ENCODE peak calls at places on chromosome 17, in nine cellular contexts. L, W, N, M, P, R, X, C and A are unnamed samples.

GRCh38 chr17:18005496-18005895 is 32.8 kb downstream of the DRC3 start:
- DNase-seq in L (no peak), W (peak), N (no peak), M (no peak), P (no peak), R (peak), X (no peak), C (no peak), A (no peak)

GRCh38 chr17:77802811-77803220 is 155.7 kb upstream of the TNRC6C start:
- DNase-seq in L (no peak), W (peak), N (no peak), M (peak), P (no peak), R (no peak), X (no peak), C (no peak), A (no peak)

GRCh38 chr17:43402567-43402966 is 3.8 kb downstream of the ARL4D start:
- DNase-seq in L (no peak), W (no peak), N (no peak), M (no peak), P (no peak), R (no peak), X (no peak), C (no peak), A (no peak)

GRCh38 chr17:79630120-79630519 is 19.3 kb upstream of the RBFOX3 start:
- DNase-seq in L (no peak), W (peak), N (no peak), M (no peak), P (no peak), R (no peak), X (no peak), C (peak), A (no peak)

GRCh38 chr17:58317421-58318064 is 11.1 kb downstream of the TSPOAP1 start:
- DNase-seq in L (peak), W (peak), N (peak), M (peak), P (peak), R (peak), X (peak), C (peak), A (peak)

GRCh38 chr17:55577011-55577586 is 65.8 kb upstream of the SMIM36 start:
- DNase-seq in L (no peak), W (no peak), N (peak), M (no peak), P (no peak), R (peak), X (no peak), C (peak), A (peak)

GRCh38 chr17:50283246-50283645 is 9.0 kb downstream of the TMEM92 start:
- DNase-seq in L (no peak), W (peak), N (no peak), M (no peak), P (no peak), R (no peak), X (no peak), C (no peak), A (no peak)

GRCh38 chr17:58083491-58084316 is 485 bp downstream of the DYNLL2 start:
- DNase-seq in L (peak), W (peak), N (peak), M (peak), P (peak), R (peak), X (no peak), C (peak), A (no peak)

GRCh38 chr17:8726951-8727555 is 17.6 kb downstream of the CCDC42 start:
- DNase-seq in L (no peak), W (peak), N (no peak), M (no peak), P (no peak), R (no peak), X (no peak), C (no peak), A (no peak)

GRCh38 chr17:7307686-7308624 is 527 bp downstream of the EIF5A start:
- DNase-seq in L (peak), W (peak), N (peak), M (peak), P (peak), R (peak), X (no peak), C (no peak), A (no peak)

GRCh38 chr17:9177212-9177611 is 155.9 kb downstream of the NTN1 start:
- DNase-seq in L (no peak), W (peak), N (no peak), M (no peak), P (no peak), R (no peak), X (no peak), C (no peak), A (no peak)

GRCh38 chr17:75693500-75694481 is 26.7 kb downstream of the SAP30BP start:
- DNase-seq in L (no peak), W (peak), N (peak), M (no peak), P (no peak), R (peak), X (peak), C (peak), A (peak)

GRCh38 chr17:41687828-41688640 is 651 bp upstream of the EIF1 start:
- DNase-seq in L (peak), W (peak), N (no peak), M (no peak), P (peak), R (peak), X (no peak), C (no peak), A (no peak)

GRCh38 chr17:45136846-45137560 is 1.5 kb downstream of the ACBD4 start:
- DNase-seq in L (no peak), W (peak), N (no peak), M (no peak), P (no peak), R (no peak), X (no peak), C (no peak), A (no peak)

GRCh38 chr17:9360610-9361571 is 214.7 kb downstream of the STX8 start:
- DNase-seq in L (no peak), W (no peak), N (peak), M (peak), P (no peak), R (peak), X (peak), C (no peak), A (peak)

GRCh38 chr17:74732042-74732846 is 4.8 kb upstream of the RAB37 start:
- DNase-seq in L (no peak), W (no peak), N (no peak), M (no peak), P (no peak), R (no peak), X (no peak), C (no peak), A (no peak)

GRCh38 chr17:80477647-80478478 is 1.5 kb upstream of the NPTX1 start:
- DNase-seq in L (no peak), W (peak), N (peak), M (peak), P (no peak), R (no peak), X (no peak), C (no peak), A (no peak)

GRCh38 chr17:2064980-2065785 is 10.3 kb downstream of the HIC1 start:
- DNase-seq in L (no peak), W (peak), N (peak), M (no peak), P (no peak), R (no peak), X (no peak), C (peak), A (no peak)

GRCh38 chr17:2138318-2138717 is 83.4 kb downstream of the HIC1 start:
- DNase-seq in L (no peak), W (peak), N (peak), M (no peak), P (peak), R (no peak), X (no peak), C (peak), A (no peak)

GRCh38 chr17:50511058-50511457 is 2.8 kb downstream of the MYCBPAP start:
- DNase-seq in L (no peak), W (peak), N (no peak), M (no peak), P (no peak), R (peak), X (no peak), C (no peak), A (no peak)

GRCh38 chr17:78526231-78527025 is 50.8 kb downstream of the DNAH17 start:
- DNase-seq in L (no peak), W (peak), N (no peak), M (no peak), P (no peak), R (peak), X (no peak), C (no peak), A (no peak)

GRCh38 chr17:45579529-45580495 is 89.3 kb upstream of the PLEKHM1 start:
- DNase-seq in L (no peak), W (peak), N (no peak), M (peak), P (no peak), R (no peak), X (no peak), C (no peak), A (no peak)

GRCh38 chr17:65892912-65893377 is 299.0 kb downstream of the CEP112 start:
- DNase-seq in L (no peak), W (no peak), N (no peak), M (no peak), P (no peak), R (no peak), X (no peak), C (no peak), A (no peak)

GRCh38 chr17:17736205-17737183 is 55.2 kb downstream of the RAI1 start:
- DNase-seq in L (no peak), W (no peak), N (no peak), M (no peak), P (no peak), R (no peak), X (no peak), C (no peak), A (no peak)

GRCh38 chr17:70929226-70929625 is 759.9 kb downstream of the KCNJ2 start:
- DNase-seq in L (no peak), W (no peak), N (peak), M (no peak), P (no peak), R (no peak), X (no peak), C (no peak), A (no peak)

GRCh38 chr17:59355695-59356323 is 24.4 kb downstream of the YPEL2 start:
- DNase-seq in L (no peak), W (no peak), N (peak), M (no peak), P (no peak), R (no peak), X (no peak), C (no peak), A (no peak)

GRCh38 chr17:7737601-7738000 is 20.1 kb downstream of the DNAH2 start:
- DNase-seq in L (no peak), W (no peak), N (no peak), M (no peak), P (no peak), R (no peak), X (no peak), C (no peak), A (no peak)

GRCh38 chr17:50939795-50940684 is 73.9 kb upstream of the TOB1 start:
- DNase-seq in L (no peak), W (no peak), N (no peak), M (no peak), P (no peak), R (no peak), X (no peak), C (no peak), A (no peak)

GRCh38 chr17:82330322-82331239 is 3.0 kb downstream of the SECTM1 start:
- DNase-seq in L (no peak), W (no peak), N (peak), M (no peak), P (no peak), R (peak), X (no peak), C (peak), A (no peak)